ENCODE peak calls at places on chromosomes 1 and 21, in seven cellular contexts. O is mucosa of descending colon, M is lower leg skin, W is mammary epithelial cell, A is cardiac muscle cell, F is spleen, Y is HFF-Myc. B is an unnamed sample.

GRCh38 chr1:221669441-221669840 is 72.4 kb downstream of the DUSP10 start:
- DNase-seq in O (no peak), M (no peak), W (peak), A (no peak), F (no peak), Y (no peak), B (no peak)

GRCh38 chr1:58779837-58780585 is 3.8 kb downstream of the JUN start:
- DNase-seq in O (peak), M (peak), W (peak), A (peak), F (no peak), Y (no peak), B (peak)

GRCh38 chr21:40731206-40731605 is 115.8 kb downstream of the DSCAM start:
- DNase-seq in O (no peak), M (no peak), W (no peak), A (no peak), F (no peak), Y (no peak), B (no peak)

GRCh38 chr1:232627645-232628334 is 2.1 kb downstream of the SIPA1L2 start:
- DNase-seq in O (no peak), M (no peak), W (peak), A (peak), F (no peak), Y (no peak), B (peak)

GRCh38 chr1:245045087-245045881 is 109.5 kb upstream of the KIF26B start:
- DNase-seq in O (peak), M (no peak), W (peak), A (peak), F (no peak), Y (no peak), B (no peak)

GRCh38 chr1:41642922-41643321 is 158.4 kb upstream of the EDN2 start:
- DNase-seq in O (no peak), M (no peak), W (no peak), A (no peak), F (no peak), Y (no peak), B (no peak)

GRCh38 chr1:47663286-47663685 is 225.4 kb downstream of the FOXD2 start:
- DNase-seq in O (no peak), M (no peak), W (no peak), A (no peak), F (peak), Y (no peak), B (no peak)

GRCh38 chr1:36555041-36555440 is 72.3 kb upstream of the CSF3R start:
- DNase-seq in O (no peak), M (no peak), W (no peak), A (no peak), F (no peak), Y (no peak), B (no peak)

GRCh38 chr1:63829349-63830327 is 55.8 kb downstream of the ROR1 start:
- DNase-seq in O (no peak), M (no peak), W (no peak), A (peak), F (no peak), Y (no peak), B (peak)

GRCh38 chr1:20472860-20473711 is 12.9 kb downstream of the CAMK2N1 start:
- DNase-seq in O (peak), M (no peak), W (no peak), A (peak), F (no peak), Y (no peak), B (no peak)

GRCh38 chr1:246540738-246541491 is 25.1 kb downstream of the TFB2M start:
- DNase-seq in O (no peak), M (no peak), W (no peak), A (no peak), F (no peak), Y (no peak), B (no peak)

GRCh38 chr21:44300262-44300959 is 558 bp downstream of the PFKL start:
- DNase-seq in O (peak), M (peak), W (peak), A (peak), F (peak), Y (no peak), B (no peak)

GRCh38 chr1:18264450-18265000 is 156.9 kb downstream of the IGSF21 start:
- DNase-seq in O (no peak), M (no peak), W (no peak), A (no peak), F (no peak), Y (no peak), B (no peak)

GRCh38 chr1:204826970-204827369 is 43.7 kb upstream of the NFASC start:
- DNase-seq in O (peak), M (no peak), W (no peak), A (peak), F (no peak), Y (no peak), B (no peak)

GRCh38 chr1:54359393-54360162 is 46.6 kb downstream of the SSBP3 start:
- DNase-seq in O (no peak), M (no peak), W (no peak), A (no peak), F (no peak), Y (no peak), B (no peak)

GRCh38 chr1:49297783-49298182 is 521.1 kb upstream of the BEND5 start:
- DNase-seq in O (no peak), M (no peak), W (no peak), A (no peak), F (no peak), Y (no peak), B (peak)

GRCh38 chr21:45064091-45064490 is 10.3 kb upstream of the ADARB1 start:
- DNase-seq in O (no peak), M (no peak), W (no peak), A (no peak), F (no peak), Y (no peak), B (no peak)

GRCh38 chr1:65526049-65526556 is 105.6 kb downstream of the LEPR start:
- DNase-seq in O (no peak), M (no peak), W (no peak), A (no peak), F (no peak), Y (no peak), B (no peak)
- H3K4me3 ChIP-seq in O (no peak), M (peak), W (no peak), A (peak), F (peak), Y (peak), B (no peak)

GRCh38 chr1:179175011-179175934 is 54.2 kb downstream of the ABL2 start:
- DNase-seq in O (no peak), M (peak), W (peak), A (peak), F (no peak), Y (no peak), B (no peak)
- TF ChIP-seq CTCF in O (no peak), M (no peak), W (no peak), A (no peak), F (no peak), Y (no peak), B (no peak)

GRCh38 chr1:32539584-32540571 is 651 bp downstream of the ZBTB8A start:
- DNase-seq in O (peak), M (no peak), W (peak), A (peak), F (no peak), Y (no peak), B (no peak)

GRCh38 chr1:32538887-32539583 is at the start of gene ZBTB8A:
- DNase-seq in O (peak), M (peak), W (peak), A (peak), F (no peak), Y (peak), B (peak)

GRCh38 chr1:32536764-32537163 is 2.5 kb upstream of the ZBTB8A start:
- DNase-seq in O (no peak), M (no peak), W (no peak), A (no peak), F (no peak), Y (no peak), B (no peak)

GRCh38 chr1:32541064-32541566 is 1.9 kb downstream of the ZBTB8A start:
- DNase-seq in O (no peak), M (no peak), W (no peak), A (no peak), F (no peak), Y (no peak), B (no peak)

GRCh38 chr1:32540589-32540988 is 1.4 kb downstream of the ZBTB8A start:
- DNase-seq in O (no peak), M (no peak), W (peak), A (no peak), F (no peak), Y (no peak), B (no peak)
- H3K4me3 ChIP-seq in O (no peak), M (no peak), W (peak), A (peak), F (peak), Y (peak), B (peak)

DNA sequence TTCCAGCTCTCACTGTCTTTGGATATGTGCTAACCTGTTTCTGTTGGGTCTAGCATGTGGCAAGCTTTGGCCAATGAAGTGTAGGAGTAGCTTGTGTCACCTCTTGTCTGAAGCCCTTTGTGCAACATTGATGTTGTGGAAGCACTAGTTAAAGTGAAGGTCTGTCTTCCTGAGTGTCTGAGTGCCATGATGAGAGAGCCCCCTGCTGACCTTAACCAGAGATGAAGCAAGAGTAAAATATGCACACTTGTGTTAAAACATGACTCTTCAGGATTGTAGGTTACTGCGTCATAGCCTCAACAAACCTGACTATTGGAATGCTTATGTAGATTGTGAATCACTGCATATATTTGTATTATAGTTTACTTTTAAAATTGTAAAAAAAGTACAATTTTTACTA is 103.7 kb downstream of the NCAM2 start:
- DNase-seq in O (no peak), M (no peak), W (no peak), A (peak), F (no peak), Y (no peak), B (no peak)
- TF ChIP-seq CTCF in O (no peak), M (no peak), W (no peak), A (peak), F (no peak), Y (no peak), B (peak)

GRCh38 chr1:91583326-91583755 is 82.7 kb downstream of the CDC7 start:
- DNase-seq in O (no peak), M (no peak), W (peak), A (no peak), F (no peak), Y (peak), B (no peak)
- H3K4me3 ChIP-seq in O (no peak), M (no peak), W (no peak), A (no peak), F (no peak), Y (no peak), B (no peak)

GRCh38 chr1:56557746-56558145 is 21.6 kb downstream of the PLPP3 start:
- DNase-seq in O (no peak), M (no peak), W (no peak), A (no peak), F (no peak), Y (no peak), B (no peak)
- TF ChIP-seq CTCF in O (no peak), M (no peak), W (no peak), A (no peak), F (no peak), Y (no peak), B (no peak)

GRCh38 chr1:203304391-203304918 is 864 bp upstream of the BTG2 start:
- DNase-seq in O (no peak), M (no peak), W (no peak), A (no peak), F (no peak), Y (no peak), B (no peak)
- H3K4me3 ChIP-seq in O (no peak), M (peak), W (no peak), A (no peak), F (peak), Y (peak), B (peak)

DNA sequence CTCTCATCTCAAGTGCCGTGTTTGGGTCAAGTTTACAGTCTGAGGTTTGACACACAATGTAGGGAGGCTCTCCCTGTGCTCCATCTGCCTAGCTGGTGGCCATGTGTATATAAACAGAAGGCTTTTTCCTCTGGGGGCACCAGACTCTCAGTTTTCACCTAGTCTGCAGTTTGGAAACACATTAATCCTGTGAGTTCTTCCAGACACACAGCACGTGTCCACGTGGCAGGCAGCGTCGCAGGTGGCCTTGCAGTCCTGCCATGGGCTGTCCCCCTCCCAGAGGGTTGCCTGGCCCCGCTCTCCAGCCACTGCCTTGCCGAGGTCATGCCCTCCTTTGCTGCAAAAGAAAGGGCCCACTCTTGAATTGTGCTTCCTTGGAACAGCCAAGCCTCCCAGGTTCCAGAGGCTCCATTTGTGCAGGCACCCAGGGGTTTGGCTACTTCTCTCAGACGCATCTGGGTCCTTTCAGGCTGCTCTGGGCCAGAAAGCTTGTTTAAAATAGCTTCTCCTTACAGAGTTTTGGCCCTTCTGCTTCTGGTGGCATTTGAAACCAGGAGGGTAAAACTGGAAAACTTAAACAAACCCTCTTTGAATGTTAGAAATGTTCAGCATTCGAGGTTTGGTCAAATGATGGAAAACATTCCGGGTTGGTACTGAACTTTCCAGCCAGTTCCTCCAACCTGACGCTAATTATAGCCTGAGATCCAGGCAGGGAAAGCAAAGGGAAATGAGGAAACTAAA is 4.4 kb upstream of the RUNX1 start:
- DNase-seq in O (no peak), M (no peak), W (no peak), A (no peak), F (no peak), Y (no peak), B (no peak)
- TF ChIP-seq CTCF in O (no peak), M (no peak), W (no peak), A (peak), F (no peak), Y (peak), B (no peak)

DNA sequence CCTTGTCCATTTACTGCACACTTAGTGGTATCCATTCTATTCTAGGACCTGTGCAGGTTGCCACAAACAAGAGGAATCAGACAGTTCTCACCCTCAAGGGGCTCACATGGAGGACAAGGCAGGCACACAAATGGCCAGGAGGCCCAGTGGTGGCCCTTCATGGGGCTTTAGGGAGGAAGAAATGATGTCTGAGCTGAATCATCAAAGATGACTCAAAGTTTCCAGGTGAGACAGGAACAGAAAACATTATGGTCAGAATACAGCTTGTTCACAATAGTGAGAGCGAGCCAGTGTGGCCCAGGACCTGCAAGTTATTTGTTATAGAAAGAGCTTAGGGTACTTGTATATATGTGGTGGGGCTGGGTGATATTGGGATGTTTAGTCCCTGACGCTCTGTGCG is 26.4 kb downstream of the SHISAL2A start:
- DNase-seq in O (no peak), M (no peak), W (peak), A (no peak), F (no peak), Y (no peak), B (no peak)
- H3K4me3 ChIP-seq in O (no peak), M (no peak), W (no peak), A (no peak), F (no peak), Y (no peak), B (no peak)